ENCODE peak calls at places on chromosomes 12 and 14, in ten cellular contexts. One of them, this sample, is unnamed.

GRCh38 chr12:12726543-12727093 is 9.4 kb downstream of the CDKN1B start:
- DNase-seq in mammary epithelial cell: peak
- DNase-seq in G401: no peak
- DNase-seq in KG1: no peak
- DNase-seq in Ammon's horn: no peak
- DNase-seq in left ventricle myocardium superior: no peak
- DNase-seq in astrocyte of the cerebellum: no peak
- DNase-seq in CD4-positive, alpha-beta memory T cell: no peak
- DNase-seq in HTR-8/SVneo: peak
- DNase-seq in HCT116: no peak
- DNase-seq in this sample: no peak

GRCh38 chr14:65045011-65045410 is 57.3 kb downstream of the MAX start:
- DNase-seq in mammary epithelial cell: no peak
- DNase-seq in G401: no peak
- DNase-seq in KG1: no peak
- DNase-seq in Ammon's horn: no peak
- DNase-seq in left ventricle myocardium superior: no peak
- DNase-seq in astrocyte of the cerebellum: no peak
- DNase-seq in CD4-positive, alpha-beta memory T cell: no peak
- DNase-seq in HTR-8/SVneo: no peak
- DNase-seq in HCT116: no peak
- DNase-seq in this sample: no peak

GRCh38 chr12:9786726-9787339 is 26.1 kb upstream of the CD69 start:
- DNase-seq in mammary epithelial cell: no peak
- DNase-seq in G401: no peak
- DNase-seq in KG1: peak
- DNase-seq in Ammon's horn: no peak
- DNase-seq in left ventricle myocardium superior: no peak
- DNase-seq in astrocyte of the cerebellum: no peak
- DNase-seq in CD4-positive, alpha-beta memory T cell: no peak
- DNase-seq in HTR-8/SVneo: no peak
- DNase-seq in HCT116: no peak
- DNase-seq in this sample: peak

GRCh38 chr12:57476993-57477709 is 2.5 kb downstream of the ARHGAP9 start:
- DNase-seq in mammary epithelial cell: no peak
- DNase-seq in G401: no peak
- DNase-seq in KG1: no peak
- DNase-seq in Ammon's horn: no peak
- DNase-seq in left ventricle myocardium superior: no peak
- DNase-seq in astrocyte of the cerebellum: no peak
- DNase-seq in CD4-positive, alpha-beta memory T cell: peak
- DNase-seq in HTR-8/SVneo: no peak
- DNase-seq in HCT116: no peak
- DNase-seq in this sample: no peak

GRCh38 chr12:41437578-41437977 is 249.5 kb downstream of the PDZRN4 start:
- DNase-seq in mammary epithelial cell: no peak
- DNase-seq in G401: peak
- DNase-seq in KG1: no peak
- DNase-seq in Ammon's horn: peak
- DNase-seq in left ventricle myocardium superior: no peak
- DNase-seq in astrocyte of the cerebellum: no peak
- DNase-seq in CD4-positive, alpha-beta memory T cell: no peak
- DNase-seq in HTR-8/SVneo: no peak
- DNase-seq in HCT116: no peak
- DNase-seq in this sample: no peak

GRCh38 chr14:66105819-66106218 is 380.4 kb upstream of the CCDC196 start:
- DNase-seq in mammary epithelial cell: peak
- DNase-seq in G401: no peak
- DNase-seq in KG1: no peak
- DNase-seq in Ammon's horn: no peak
- DNase-seq in left ventricle myocardium superior: no peak
- DNase-seq in astrocyte of the cerebellum: no peak
- DNase-seq in CD4-positive, alpha-beta memory T cell: no peak
- DNase-seq in HTR-8/SVneo: peak
- DNase-seq in HCT116: no peak
- DNase-seq in this sample: no peak

GRCh38 chr14:74855021-74855420 is 20.9 kb downstream of the PROX2 start:
- DNase-seq in mammary epithelial cell: no peak
- DNase-seq in G401: no peak
- DNase-seq in KG1: no peak
- DNase-seq in Ammon's horn: no peak
- DNase-seq in left ventricle myocardium superior: no peak
- DNase-seq in astrocyte of the cerebellum: no peak
- DNase-seq in CD4-positive, alpha-beta memory T cell: no peak
- DNase-seq in HTR-8/SVneo: no peak
- DNase-seq in HCT116: no peak
- DNase-seq in this sample: no peak

GRCh38 chr12:109711596-109712461 is 1.8 kb upstream of the FAM222A start:
- DNase-seq in mammary epithelial cell: no peak
- DNase-seq in G401: no peak
- DNase-seq in KG1: no peak
- DNase-seq in Ammon's horn: no peak
- DNase-seq in left ventricle myocardium superior: peak
- DNase-seq in astrocyte of the cerebellum: no peak
- DNase-seq in CD4-positive, alpha-beta memory T cell: no peak
- DNase-seq in HTR-8/SVneo: no peak
- DNase-seq in HCT116: no peak
- DNase-seq in this sample: peak

GRCh38 chr12:47755655-47756562 is 2.8 kb downstream of the RAPGEF3 start:
- DNase-seq in mammary epithelial cell: no peak
- DNase-seq in G401: no peak
- DNase-seq in KG1: no peak
- DNase-seq in Ammon's horn: peak
- DNase-seq in left ventricle myocardium superior: no peak
- DNase-seq in astrocyte of the cerebellum: no peak
- DNase-seq in CD4-positive, alpha-beta memory T cell: no peak
- DNase-seq in HTR-8/SVneo: no peak
- DNase-seq in HCT116: no peak
- DNase-seq in this sample: no peak

GRCh38 chr12:15899282-15899870 is 11.8 kb upstream of the DERA start:
- DNase-seq in mammary epithelial cell: no peak
- DNase-seq in G401: peak
- DNase-seq in KG1: no peak
- DNase-seq in Ammon's horn: peak
- DNase-seq in left ventricle myocardium superior: no peak
- DNase-seq in astrocyte of the cerebellum: no peak
- DNase-seq in CD4-positive, alpha-beta memory T cell: no peak
- DNase-seq in HTR-8/SVneo: no peak
- DNase-seq in HCT116: no peak
- DNase-seq in this sample: peak